ENCODE peak calls at places on chromosomes 5 and 9, in eight cellular contexts. R is breast epithelium, U is WERI-Rb-1, W is kidney, T is HFF-Myc, A is fibroblast of mammary gland, M is left ventricle myocardium inferior, O is prostate gland. H is an unnamed sample.

GRCh38 chr5:95760291-95761191 is 29.4 kb downstream of the RHOBTB3 start:
- DNase-seq in O (no peak), R (no peak), M (no peak), A (peak), W (no peak), T (peak), U (no peak), H (peak)

GRCh38 chr5:90475436-90475980 is 844 bp downstream of the POLR3G start:
- DNase-seq in A (peak), U (no peak), O (no peak), T (no peak), R (no peak), M (no peak), W (no peak), H (no peak)

GRCh38 chr9:85142461-85143401 is 473.2 kb downstream of the NTRK2 start:
- DNase-seq in A (peak), U (no peak), M (peak), W (no peak), R (no peak), O (no peak), T (peak), H (no peak)

GRCh38 chr5:138024117-138024516 is 8.8 kb downstream of the FAM13B start:
- DNase-seq in U (no peak), W (no peak), T (no peak), A (peak), O (no peak), M (no peak), R (no peak), H (peak)

GRCh38 chr5:40551706-40552557 is 127.8 kb upstream of the PTGER4 start:
- DNase-seq in T (peak), M (no peak), W (no peak), O (peak), R (no peak), U (no peak), A (peak), H (peak)

GRCh38 chr5:30401479-30402058 is 791.9 kb upstream of the CDH6 start:
- DNase-seq in M (no peak), U (peak), W (no peak), R (no peak), T (no peak), A (peak), O (peak), H (no peak)

GRCh38 chr5:16271851-16272250 is 92.3 kb upstream of the MARCHF11 start:
- DNase-seq in O (no peak), W (no peak), A (no peak), U (no peak), T (no peak), M (no peak), R (no peak), H (no peak)

GRCh38 chr9:137158625-137159024 is 11.2 kb downstream of the LRRC26 start:
- DNase-seq in T (no peak), R (no peak), O (no peak), W (no peak), U (no peak), M (no peak), A (no peak), H (no peak)

GRCh38 chr5:152995214-152995725 is 495.2 kb upstream of the GRIA1 start:
- DNase-seq in O (no peak), M (no peak), A (no peak), W (no peak), T (no peak), U (no peak), R (no peak), H (no peak)

GRCh38 chr9:95074632-95075269 is 242.8 kb downstream of the FANCC start:
- DNase-seq in A (no peak), R (peak), U (no peak), W (no peak), M (no peak), O (no peak), T (no peak), H (no peak)

GRCh38 chr5:179276838-179277395 is 68.3 kb downstream of the ADAMTS2 start:
- DNase-seq in A (no peak), U (no peak), T (no peak), O (no peak), M (no peak), R (no peak), W (peak), H (no peak)

GRCh38 chr5:31935702-31936347 is 238.3 kb downstream of the GOLPH3 start:
- DNase-seq in U (no peak), R (no peak), M (no peak), A (no peak), O (peak), W (peak), T (no peak), H (peak)

GRCh38 chr9:131312822-131313770 is 23.6 kb downstream of the PLPP7 start:
- DNase-seq in R (no peak), U (no peak), A (no peak), W (no peak), M (no peak), T (no peak), O (no peak), H (no peak)

GRCh38 chr5:53515988-53516387 is 35.6 kb downstream of the FST start:
- DNase-seq in U (no peak), M (no peak), W (no peak), T (no peak), R (no peak), O (no peak), A (no peak), H (no peak)

GRCh38 chr9:71886015-71886414 is 25.0 kb downstream of the ABHD17B start:
- DNase-seq in A (no peak), T (no peak), U (no peak), R (no peak), M (no peak), O (no peak), W (no peak), H (no peak)

GRCh38 chr5:163705983-163706771 is 200.8 kb downstream of the MAT2B start:
- DNase-seq in R (no peak), T (peak), M (no peak), W (no peak), O (no peak), A (peak), U (no peak), H (peak)

GRCh38 chr5:87121315-87122170 is 146.1 kb upstream of the RASA1 start:
- DNase-seq in W (no peak), M (no peak), U (no peak), T (peak), A (peak), O (no peak), R (peak), H (peak)

GRCh38 chr5:123387313-123387712 is 35.9 kb downstream of the CEP120 start:
- DNase-seq in A (no peak), O (no peak), U (no peak), R (no peak), W (no peak), M (no peak), T (no peak), H (peak)

GRCh38 chr5:64691333-64691732 is 1.0 kb downstream of the SHISAL2B start:
- DNase-seq in W (no peak), A (no peak), O (no peak), R (no peak), U (no peak), T (no peak), M (no peak), H (no peak)

GRCh38 chr5:97142521-97143254 is at the start of gene LIX1:
- DNase-seq in O (peak), M (no peak), A (peak), T (peak), R (no peak), U (peak), W (no peak), H (peak)

GRCh38 chr5:10421841-10422691 is 19.6 kb upstream of the ROPN1L start:
- DNase-seq in W (no peak), M (no peak), T (no peak), R (no peak), A (no peak), U (no peak), O (no peak), H (no peak)

GRCh38 chr9:134867917-134868750 is 12.5 kb upstream of the FCN2 start:
- DNase-seq in R (no peak), M (no peak), W (peak), O (no peak), A (no peak), T (no peak), U (no peak), H (no peak)

GRCh38 chr5:98769006-98769255 is 4.5 kb upstream of the RGMB start:
- DNase-seq in U (peak), M (peak), O (no peak), T (no peak), A (no peak), W (no peak), R (no peak), H (no peak)

GRCh38 chr5:76402880-76403712 is at the start of gene IQGAP2:
- DNase-seq in M (peak), A (peak), U (peak), W (peak), R (peak), T (no peak), O (peak), H (peak)

GRCh38 chr5:10301842-10302610 is 5.7 kb downstream of the CMBL start:
- DNase-seq in A (no peak), O (peak), M (peak), U (no peak), T (no peak), R (peak), W (peak), H (peak)

GRCh38 chr9:37542895-37543294 is 33.3 kb downstream of the FBXO10 start:
- DNase-seq in R (no peak), A (no peak), O (no peak), M (no peak), W (no peak), U (no peak), T (no peak), H (no peak)

GRCh38 chr5:92863666-92864065 is 717.4 kb downstream of the NR2F1-AS1 start:
- DNase-seq in A (no peak), O (no peak), U (no peak), R (no peak), W (no peak), M (no peak), T (no peak), H (no peak)

GRCh38 chr5:90968319-90968718 is 409.7 kb downstream of the ADGRV1 start:
- DNase-seq in W (no peak), M (no peak), T (no peak), A (peak), O (no peak), R (no peak), U (no peak), H (peak)

GRCh38 chr9:92385953-92386352 is 18.4 kb downstream of the OGN start:
- DNase-seq in W (no peak), M (no peak), T (no peak), O (no peak), U (no peak), R (no peak), A (peak), H (no peak)

GRCh38 chr9:806285-807156 is 35.0 kb upstream of the DMRT1 start:
- DNase-seq in U (no peak), W (no peak), A (peak), R (no peak), M (no peak), T (no peak), O (no peak), H (peak)

GRCh38 chr5:170552486-170553122 is 48.8 kb downstream of the KCNIP1 start:
- DNase-seq in M (peak), W (peak), R (peak), O (no peak), T (peak), A (peak), U (no peak), H (peak)

GRCh38 chr5:151078490-151079262 is 2.2 kb downstream of the TNIP1 start:
- DNase-seq in R (no peak), O (no peak), A (no peak), U (no peak), M (no peak), T (no peak), W (no peak), H (no peak)

GRCh38 chr5:151076616-151077015 is 4.2 kb downstream of the TNIP1 start:
- DNase-seq in U (no peak), A (no peak), O (no peak), T (no peak), M (no peak), W (no peak), R (no peak), H (no peak)

GRCh38 chr5:151079838-151080619 is 805 bp downstream of the TNIP1 start:
- DNase-seq in T (no peak), U (no peak), R (no peak), W (no peak), M (no peak), O (peak), A (peak), H (peak)

GRCh38 chr5:151075698-151076331 is 5.0 kb downstream of the TNIP1 start:
- DNase-seq in R (no peak), M (no peak), T (no peak), O (no peak), U (no peak), A (peak), W (no peak), H (no peak)

DNA sequence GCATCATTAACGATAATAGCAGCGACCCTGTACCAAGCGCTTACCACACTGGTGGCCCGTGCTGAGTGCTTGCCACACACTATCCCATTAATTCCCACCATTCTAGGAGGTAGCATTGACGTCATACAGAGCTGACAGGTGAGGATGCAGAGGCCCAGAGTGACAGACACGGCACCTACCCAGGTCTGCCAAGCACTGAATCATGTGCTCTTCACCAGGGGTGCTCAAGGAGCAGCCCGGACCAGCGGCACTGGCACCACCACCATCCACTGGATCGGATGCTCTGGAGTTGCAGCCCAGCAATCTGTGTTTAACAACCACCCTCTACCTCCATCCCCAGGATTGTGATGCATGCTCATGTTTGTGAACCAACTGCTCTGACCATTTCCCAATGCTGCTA is 3.4 kb downstream of the TNIP1 start:
- DNase-seq in R (no peak), W (no peak), O (no peak), M (no peak), U (no peak), A (no peak), T (no peak), H (no peak)
- H3K4me3 ChIP-seq in R (no peak), W (peak), O (no peak), M (no peak), U (no peak), A (no peak), T (no peak), H (no peak)

DNA sequence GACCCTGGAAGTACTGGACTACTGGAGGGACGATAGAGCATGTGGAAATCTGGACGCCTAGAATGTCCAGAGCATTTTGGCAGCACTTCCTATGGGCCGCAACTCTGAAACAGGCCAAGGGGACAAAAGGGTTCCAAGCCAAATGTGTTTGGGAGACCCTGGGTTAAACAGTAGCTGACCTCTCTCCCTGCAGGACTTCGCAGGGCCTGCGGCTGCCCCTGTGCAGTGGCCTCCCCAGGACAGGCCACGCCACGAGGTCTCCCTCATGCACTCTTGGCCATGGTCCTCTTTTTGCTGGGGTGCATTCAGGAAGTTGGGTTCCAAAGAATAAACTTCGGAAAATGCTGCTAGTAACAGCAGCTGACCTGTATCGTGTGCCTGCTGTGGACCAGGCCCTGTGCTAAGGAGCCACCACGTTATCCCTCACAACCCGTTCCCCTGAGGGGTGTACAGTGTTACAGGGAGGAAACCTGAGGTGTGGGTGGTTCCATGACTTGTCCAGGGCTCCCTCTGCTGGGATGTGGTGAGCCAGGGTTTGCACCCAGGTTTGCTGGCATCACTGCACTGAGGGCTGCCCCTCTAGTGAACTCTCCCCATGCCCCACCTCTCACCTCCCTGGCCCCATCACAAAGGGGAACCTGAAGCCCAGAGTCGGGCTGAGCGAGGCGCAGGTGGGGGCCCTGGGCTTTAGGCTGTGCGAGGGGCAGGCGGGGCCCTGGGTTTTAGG is 79.4 kb downstream of the AMBP start:
- DNase-seq in M (no peak), U (peak), R (no peak), A (peak), T (no peak), O (no peak), W (peak), H (no peak)
- TF ChIP-seq CTCF in M (peak), U (peak), R (no peak), A (peak), T (peak), O (no peak), W (peak), H (peak)

DNA sequence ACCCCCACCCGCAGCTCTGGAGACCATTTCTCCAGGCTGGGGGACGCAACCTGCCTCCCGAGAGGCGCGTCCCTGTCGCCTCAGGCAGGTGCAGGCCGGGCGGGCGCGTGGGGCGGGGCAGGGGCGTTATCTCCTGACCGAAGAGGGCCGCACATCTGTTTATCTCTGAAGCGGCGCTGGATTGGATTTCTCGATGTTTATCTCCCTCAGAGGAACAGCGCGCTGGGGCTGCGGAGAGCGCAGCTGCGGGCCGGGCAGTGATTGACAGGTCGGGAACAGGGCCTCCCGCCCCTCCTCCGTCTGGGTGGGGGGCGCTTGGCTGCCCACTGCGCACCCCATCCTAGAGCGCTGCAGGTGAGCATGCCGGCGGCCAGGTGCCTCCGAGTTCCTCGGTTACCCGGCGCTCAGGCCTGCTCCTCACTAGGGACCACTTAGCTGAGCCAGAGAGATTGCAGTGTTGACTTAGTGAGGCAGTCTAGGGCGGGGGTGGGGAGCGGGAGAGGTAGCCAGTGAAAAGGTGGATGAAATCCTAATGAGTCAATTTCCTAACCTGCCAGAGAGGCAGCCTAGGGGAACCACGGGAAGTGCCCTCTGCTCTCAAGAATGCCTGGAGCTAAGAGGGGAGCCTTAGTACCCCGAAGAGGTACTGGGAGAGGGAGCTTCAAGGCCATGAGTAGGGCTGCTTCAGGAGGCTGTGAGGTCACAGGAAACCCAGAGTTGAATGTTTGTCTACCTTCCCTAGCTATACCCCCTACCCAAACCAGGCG is 39.6 kb upstream of the TIFAB start:
- DNase-seq in O (no peak), U (no peak), T (no peak), R (no peak), M (no peak), W (no peak), A (no peak), H (no peak)
- H3K4me3 ChIP-seq in O (no peak), U (no peak), T (no peak), R (no peak), M (no peak), W (no peak), A (no peak), H (no peak)

DNA sequence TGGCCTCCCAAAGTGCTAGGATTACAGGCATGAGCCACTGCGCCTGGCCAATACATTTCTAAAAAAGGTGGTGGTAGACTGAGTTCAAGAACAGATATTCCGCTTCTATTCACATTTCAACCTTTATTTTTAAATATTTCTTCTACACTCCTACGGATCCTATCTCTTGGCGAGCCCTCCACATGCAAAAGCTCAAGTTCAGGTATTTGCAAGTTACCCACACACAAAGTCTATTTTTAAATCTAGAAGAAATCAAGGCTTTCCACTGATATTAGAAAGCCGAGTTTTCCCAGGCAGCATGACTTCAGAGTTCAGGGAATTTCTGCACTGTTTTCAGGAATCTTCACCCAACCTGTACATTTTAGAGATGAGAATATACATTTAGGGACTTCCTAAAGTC is 101.3 kb upstream of the SAP30L start:
- DNase-seq in M (no peak), O (no peak), U (no peak), W (no peak), R (no peak), T (no peak), A (no peak), H (no peak)
- TF ChIP-seq CTCF in M (no peak), O (no peak), U (no peak), W (no peak), R (no peak), T (no peak), A (no peak), H (no peak)

GRCh38 chr5:522899-523657 is 1.2 kb downstream of the SLC9A3 start:
- DNase-seq in A (no peak), R (no peak), T (no peak), O (no peak), M (no peak), W (no peak), U (peak), H (no peak)
- H3K4me3 ChIP-seq in A (no peak), R (peak), T (no peak), O (no peak), M (peak), W (peak), U (peak), H (no peak)

DNA sequence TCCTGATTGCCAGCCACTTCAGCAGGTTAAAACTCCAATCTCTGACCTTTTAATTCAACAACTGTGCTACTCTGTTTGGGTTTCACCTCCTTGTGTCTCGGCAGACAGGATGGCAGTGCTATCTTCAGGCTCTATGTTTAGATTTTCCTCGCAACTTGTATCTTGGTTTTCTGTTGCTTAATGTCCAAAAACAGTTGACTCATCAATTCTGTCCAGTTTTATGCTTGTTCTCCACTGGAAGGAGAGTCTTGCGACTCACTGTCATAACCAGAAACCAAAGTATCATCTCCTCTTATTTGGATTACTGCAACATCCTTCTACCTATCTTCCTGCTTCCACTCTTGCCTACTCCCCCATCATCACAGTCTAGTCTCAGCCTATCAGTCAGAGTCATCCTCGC is 130.9 kb upstream of the ADAMTS16 start:
- DNase-seq in A (peak), T (no peak), W (no peak), O (no peak), U (no peak), R (no peak), M (no peak), H (no peak)
- TF ChIP-seq CTCF in A (no peak), T (no peak), W (no peak), O (no peak), U (no peak), R (no peak), M (no peak), H (no peak)